ENCODE peak calls at places on chromosome 6, in four cellular contexts. One of them, this sample, is unnamed.

GRCh38 chr6:143674466-143675114 is 3.2 kb upstream of the PHACTR2 start:
- DNase-seq in mesothelial cell of epicardium: no peak
- DNase-seq in ovary: no peak
- DNase-seq in CD8-positive, alpha-beta T cell: no peak
- DNase-seq in this sample: no peak

GRCh38 chr6:122702846-122703245 is 76.7 kb upstream of the FABP7 start:
- DNase-seq in CD8-positive, alpha-beta T cell: no peak
- DNase-seq in mesothelial cell of epicardium: no peak
- DNase-seq in ovary: no peak
- DNase-seq in this sample: no peak

GRCh38 chr6:3742426-3743344 is 8.8 kb downstream of the PXDC1 start:
- DNase-seq in ovary: peak
- DNase-seq in mesothelial cell of epicardium: peak
- DNase-seq in CD8-positive, alpha-beta T cell: peak
- DNase-seq in this sample: peak

GRCh38 chr6:5471044-5471443 is 209.7 kb downstream of the FARS2 start:
- DNase-seq in mesothelial cell of epicardium: no peak
- DNase-seq in ovary: no peak
- DNase-seq in CD8-positive, alpha-beta T cell: peak
- DNase-seq in this sample: peak

GRCh38 chr6:109772961-109773431 is 81.9 kb downstream of the FIG4 start:
- DNase-seq in CD8-positive, alpha-beta T cell: no peak
- DNase-seq in ovary: no peak
- DNase-seq in mesothelial cell of epicardium: no peak
- DNase-seq in this sample: peak

GRCh38 chr6:28446818-28447511 is 3.7 kb upstream of the ZSCAN23 start:
- DNase-seq in CD8-positive, alpha-beta T cell: no peak
- DNase-seq in ovary: no peak
- DNase-seq in mesothelial cell of epicardium: peak
- DNase-seq in this sample: no peak

GRCh38 chr6:17877890-17878440 is 109.5 kb downstream of the KIF13A start:
- DNase-seq in ovary: no peak
- DNase-seq in CD8-positive, alpha-beta T cell: no peak
- DNase-seq in mesothelial cell of epicardium: no peak
- DNase-seq in this sample: no peak

GRCh38 chr6:34806738-34807453 is 15.0 kb downstream of the BLTP3A start:
- DNase-seq in CD8-positive, alpha-beta T cell: no peak
- DNase-seq in mesothelial cell of epicardium: no peak
- DNase-seq in ovary: no peak
- DNase-seq in this sample: peak

GRCh38 chr6:48144024-48144423 is 33.0 kb upstream of the PTCHD4 start:
- DNase-seq in CD8-positive, alpha-beta T cell: no peak
- DNase-seq in ovary: no peak
- DNase-seq in mesothelial cell of epicardium: no peak
- DNase-seq in this sample: no peak

DNA sequence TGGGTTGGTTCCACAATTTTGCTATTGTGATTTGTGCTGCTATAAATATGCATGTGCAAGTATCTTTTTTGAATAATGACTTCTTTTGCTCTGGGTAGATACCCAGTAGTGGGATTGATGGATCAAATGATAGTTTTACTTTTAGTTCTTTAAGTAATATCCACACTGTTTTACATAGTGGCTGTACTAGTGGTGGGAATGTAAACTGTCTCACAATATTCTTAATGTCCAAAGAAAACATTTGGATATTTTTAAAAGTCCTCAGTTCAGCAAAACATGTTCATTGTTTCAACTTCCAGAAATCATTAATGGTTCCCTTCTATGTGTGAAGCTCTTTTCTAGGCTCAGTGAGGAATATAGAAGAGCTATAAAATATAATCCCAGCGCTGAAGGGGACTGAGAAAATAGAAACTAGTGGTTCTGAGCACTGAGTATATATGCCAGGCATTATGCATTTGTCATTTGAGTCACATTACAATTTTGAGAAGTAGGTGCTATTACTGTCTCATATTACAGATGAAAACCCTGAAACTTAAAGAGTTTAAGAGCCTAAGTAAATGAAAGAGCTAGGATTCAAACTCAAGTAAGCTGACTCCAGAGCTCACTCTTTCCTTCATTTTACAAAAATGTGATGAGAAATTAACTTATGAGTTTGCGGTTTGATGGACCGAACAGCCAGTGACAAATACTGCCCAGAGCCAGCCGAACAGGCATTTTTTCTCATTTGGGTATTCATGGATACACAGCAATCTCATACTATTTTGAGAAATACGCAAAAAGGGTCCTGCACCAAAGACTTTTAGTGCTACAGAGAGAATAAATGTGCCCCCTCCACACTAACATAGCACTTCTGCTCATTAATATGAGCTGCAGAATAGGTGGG is 250.1 kb downstream of the TBX18 start:
- DNase-seq in CD8-positive, alpha-beta T cell: no peak
- DNase-seq in mesothelial cell of epicardium: no peak
- DNase-seq in ovary: no peak
- DNase-seq in this sample: no peak
- TF ChIP-seq CTCF in CD8-positive, alpha-beta T cell: no peak
- TF ChIP-seq CTCF in mesothelial cell of epicardium: no peak
- TF ChIP-seq CTCF in ovary: no peak
- TF ChIP-seq CTCF in this sample: peak

DNA sequence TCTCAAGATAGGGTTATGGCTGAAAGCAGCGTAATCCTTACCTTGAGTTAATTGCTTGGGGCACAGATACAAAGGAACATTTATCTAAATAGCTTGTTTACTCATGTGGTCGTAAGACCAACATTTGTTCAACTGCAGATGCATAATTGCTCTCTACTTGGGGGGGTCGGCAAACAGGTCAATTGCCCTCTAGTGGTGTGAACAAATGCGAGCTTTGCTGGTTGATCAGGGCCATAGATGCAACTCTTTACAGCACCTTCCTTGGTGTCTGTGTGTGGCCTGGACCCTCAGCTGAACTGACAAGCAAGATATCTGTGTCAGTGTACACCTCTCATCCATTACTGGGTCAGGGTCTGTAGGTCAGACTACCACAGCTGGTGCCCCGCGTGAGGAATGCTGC is 24.1 kb downstream of the HLA-DPA1 start:
- DNase-seq in mesothelial cell of epicardium: no peak
- DNase-seq in CD8-positive, alpha-beta T cell: no peak
- DNase-seq in ovary: no peak
- DNase-seq in this sample: no peak
- TF ChIP-seq CTCF in mesothelial cell of epicardium: no peak
- TF ChIP-seq CTCF in CD8-positive, alpha-beta T cell: no peak
- TF ChIP-seq CTCF in ovary: no peak
- TF ChIP-seq CTCF in this sample: peak

GRCh38 chr6:32170294-32170693 is 5.6 kb downstream of the AGPAT1 start:
- DNase-seq in CD8-positive, alpha-beta T cell: no peak
- DNase-seq in ovary: peak
- DNase-seq in mesothelial cell of epicardium: no peak
- DNase-seq in this sample: no peak

GRCh38 chr6:32168807-32169206 is 4.4 kb downstream of the EGFL8 start:
- DNase-seq in mesothelial cell of epicardium: no peak
- DNase-seq in ovary: peak
- DNase-seq in CD8-positive, alpha-beta T cell: no peak
- DNase-seq in this sample: no peak

GRCh38 chr6:32168350-32168749 is 4.0 kb downstream of the EGFL8 start:
- DNase-seq in mesothelial cell of epicardium: no peak
- DNase-seq in CD8-positive, alpha-beta T cell: no peak
- DNase-seq in ovary: peak
- DNase-seq in this sample: no peak

GRCh38 chr6:32167761-32168262 is 3.4 kb downstream of the EGFL8 start:
- DNase-seq in ovary: peak
- DNase-seq in mesothelial cell of epicardium: no peak
- DNase-seq in CD8-positive, alpha-beta T cell: no peak
- DNase-seq in this sample: no peak

GRCh38 chr6:32169211-32169610 is 4.8 kb downstream of the EGFL8 start:
- DNase-seq in CD8-positive, alpha-beta T cell: no peak
- DNase-seq in mesothelial cell of epicardium: no peak
- DNase-seq in ovary: peak
- DNase-seq in this sample: no peak
- TF ChIP-seq CTCF in CD8-positive, alpha-beta T cell: no peak
- TF ChIP-seq CTCF in mesothelial cell of epicardium: no peak
- TF ChIP-seq CTCF in ovary: no peak
- TF ChIP-seq CTCF in this sample: no peak

GRCh38 chr6:11589261-11589660 is 51.7 kb downstream of the TMEM170B start:
- DNase-seq in mesothelial cell of epicardium: no peak
- DNase-seq in ovary: no peak
- DNase-seq in CD8-positive, alpha-beta T cell: no peak
- DNase-seq in this sample: no peak

GRCh38 chr6:11584264-11584663 is 46.7 kb downstream of the TMEM170B start:
- DNase-seq in mesothelial cell of epicardium: no peak
- DNase-seq in CD8-positive, alpha-beta T cell: no peak
- DNase-seq in ovary: no peak
- DNase-seq in this sample: no peak

GRCh38 chr6:11586574-11586973 is 49.0 kb downstream of the TMEM170B start:
- DNase-seq in mesothelial cell of epicardium: no peak
- DNase-seq in CD8-positive, alpha-beta T cell: no peak
- DNase-seq in ovary: no peak
- DNase-seq in this sample: peak

GRCh38 chr6:11585426-11586016 is 48.0 kb downstream of the TMEM170B start:
- DNase-seq in mesothelial cell of epicardium: no peak
- DNase-seq in ovary: no peak
- DNase-seq in CD8-positive, alpha-beta T cell: no peak
- DNase-seq in this sample: peak

DNA sequence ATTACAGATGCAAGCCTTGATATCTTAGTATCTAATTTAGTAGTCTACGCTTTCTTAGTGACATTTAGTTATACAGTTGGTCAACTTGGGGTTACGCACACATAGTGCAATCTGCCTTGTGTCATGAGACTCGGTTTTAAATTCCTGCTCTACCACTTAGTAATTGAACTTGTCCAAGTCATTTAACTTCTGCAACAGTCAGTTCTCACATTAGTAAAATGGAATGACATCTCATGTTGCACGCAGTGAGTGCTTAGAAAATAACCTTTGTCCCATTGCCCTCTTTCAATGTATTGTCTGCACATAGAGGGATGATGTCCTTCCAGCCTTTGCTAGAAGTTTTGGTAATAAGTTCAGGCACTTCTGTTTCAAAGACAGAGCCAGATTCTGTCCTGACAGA is 48.6 kb downstream of the TMEM170B start:
- DNase-seq in ovary: no peak
- DNase-seq in CD8-positive, alpha-beta T cell: no peak
- DNase-seq in mesothelial cell of epicardium: no peak
- DNase-seq in this sample: peak
- TF ChIP-seq CTCF in ovary: no peak
- TF ChIP-seq CTCF in CD8-positive, alpha-beta T cell: no peak
- TF ChIP-seq CTCF in mesothelial cell of epicardium: no peak
- TF ChIP-seq CTCF in this sample: no peak

GRCh38 chr6:105317607-105318533 is 85.0 kb downstream of the PREP start:
- DNase-seq in mesothelial cell of epicardium: no peak
- DNase-seq in ovary: no peak
- DNase-seq in CD8-positive, alpha-beta T cell: no peak
- DNase-seq in this sample: no peak
- TF ChIP-seq CTCF in mesothelial cell of epicardium: peak
- TF ChIP-seq CTCF in ovary: no peak
- TF ChIP-seq CTCF in CD8-positive, alpha-beta T cell: no peak
- TF ChIP-seq CTCF in this sample: peak

GRCh38 chr6:131063028-131063763 is at the start of gene EPB41L2:
- DNase-seq in ovary: peak
- DNase-seq in CD8-positive, alpha-beta T cell: peak
- DNase-seq in mesothelial cell of epicardium: peak
- DNase-seq in this sample: peak
- TF ChIP-seq CTCF in ovary: peak
- TF ChIP-seq CTCF in CD8-positive, alpha-beta T cell: peak
- TF ChIP-seq CTCF in mesothelial cell of epicardium: peak
- TF ChIP-seq CTCF in this sample: peak

DNA sequence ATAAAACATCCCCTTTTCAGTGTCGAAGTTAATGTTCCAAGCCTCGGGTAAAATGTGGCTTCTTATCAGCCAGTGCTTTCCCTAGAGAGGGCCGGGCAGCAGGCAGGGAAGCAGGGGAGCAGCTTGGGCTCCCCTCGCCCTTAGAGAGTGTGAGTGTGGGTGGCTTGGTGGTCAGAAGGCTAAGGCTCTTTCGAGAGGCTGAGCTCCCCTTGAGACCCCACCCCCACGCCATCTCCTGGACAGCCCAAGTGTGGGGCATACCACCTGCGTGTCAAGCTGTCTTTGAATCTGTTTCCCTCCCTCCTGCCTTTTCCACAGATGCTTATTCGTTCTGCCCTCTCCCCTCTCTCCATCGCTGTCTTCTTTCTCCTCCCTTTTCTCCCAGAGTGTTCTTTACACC is 95.1 kb upstream of the FOXP4 start:
- DNase-seq in mesothelial cell of epicardium: no peak
- DNase-seq in ovary: no peak
- DNase-seq in CD8-positive, alpha-beta T cell: no peak
- DNase-seq in this sample: no peak
- TF ChIP-seq CTCF in mesothelial cell of epicardium: no peak
- TF ChIP-seq CTCF in ovary: no peak
- TF ChIP-seq CTCF in CD8-positive, alpha-beta T cell: no peak
- TF ChIP-seq CTCF in this sample: no peak

This sample was measured in HFFc6.